ENCODE peak calls at places on chromosomes 7 and 10, in six cellular contexts. H, X, L, N, Q and G are unnamed samples. For H3K36me3, the result is how much of the 10 kb centered on the place peaks cover.

GRCh38 chr7:79403451-79403850 is 50.0 kb downstream of the MAGI2 start:
- DNase-seq in N (no peak), X (no peak), L (no peak), Q (no peak), H (no peak), G (no peak)

GRCh38 chr7:87570178-87570577 is 30.5 kb downstream of the ABCB1 start:
- DNase-seq in N (no peak), X (no peak), H (no peak), Q (no peak), L (no peak), G (no peak)

GRCh38 chr7:78178319-78178718 is 379.7 kb downstream of the PHTF2 start:
- DNase-seq in H (no peak), Q (no peak), N (no peak), L (no peak), X (no peak), G (no peak)

GRCh38 chr7:129560831-129561230 is 50.7 kb upstream of the NRF1 start:
- DNase-seq in Q (no peak), H (no peak), X (no peak), L (no peak), N (no peak), G (no peak)

GRCh38 chr7:94449151-94449725 is 54.5 kb downstream of the COL1A2 start:
- DNase-seq in L (no peak), H (peak), X (no peak), N (no peak), Q (no peak), G (no peak)

GRCh38 chr7:142407939-142408573 is 150.2 kb upstream of the PRSS58 start:
- DNase-seq in N (no peak), X (no peak), L (no peak), Q (no peak), H (no peak), G (no peak)

GRCh38 chr10:63007112-63007511 is 126.0 kb upstream of the NRBF2 start:
- DNase-seq in N (no peak), H (no peak), X (no peak), L (no peak), Q (no peak), G (no peak)

GRCh38 chr7:22087861-22088260 is 142.2 kb upstream of the CDCA7L start:
- DNase-seq in X (no peak), Q (no peak), N (no peak), H (no peak), L (no peak), G (no peak)

GRCh38 chr7:103605640-103606039 is 159.6 kb upstream of the SLC26A5 start:
- DNase-seq in Q (no peak), L (no peak), N (no peak), H (no peak), X (no peak), G (no peak)

GRCh38 chr7:127107601-127108007 is 145.1 kb downstream of the GRM8 start:
- DNase-seq in L (no peak), Q (peak), H (peak), N (no peak), X (peak), G (no peak)

GRCh38 chr10:129605266-129605985 is 138.4 kb downstream of the MGMT start:
- DNase-seq in N (no peak), Q (no peak), H (no peak), L (no peak), X (no peak), G (no peak)

GRCh38 chr7:29228289-29229011 is 33.9 kb downstream of the CHN2 start:
- DNase-seq in H (no peak), L (no peak), Q (no peak), X (peak), N (no peak), G (no peak)

GRCh38 chr7:44163591-44163990 is 22.5 kb upstream of the MYL7 start:
- DNase-seq in H (no peak), L (no peak), X (no peak), Q (no peak), N (no peak), G (peak)

GRCh38 chr7:76262683-76263402 is 39.6 kb upstream of the HSPB1 start:
- DNase-seq in X (peak), L (no peak), H (peak), Q (peak), N (peak), G (no peak)

GRCh38 chr10:101272229-101272868 is 43.1 kb upstream of the LBX1 start:
- DNase-seq in Q (peak), N (peak), X (peak), H (peak), L (peak), G (no peak)

GRCh38 chr10:111128331-111129167 is 51.7 kb downstream of the ADRA2A start:
- DNase-seq in L (no peak), X (no peak), H (no peak), N (no peak), Q (no peak), G (no peak)

GRCh38 chr7:66152538-66153191 is 38.0 kb downstream of the CRCP start:
- DNase-seq in L (no peak), H (peak), X (no peak), Q (no peak), N (peak), G (no peak)

GRCh38 chr10:7107287-7107686 is 303.5 kb downstream of the SFMBT2 start:
- DNase-seq in H (no peak), X (no peak), L (no peak), N (no peak), Q (no peak), G (no peak)

GRCh38 chr10:70267161-70267933 is 16.5 kb downstream of the NPFFR1 start:
- DNase-seq in X (peak), Q (peak), H (peak), N (no peak), L (no peak), G (no peak)

GRCh38 chr10:70266701-70267100 is 17.1 kb downstream of the NPFFR1 start:
- DNase-seq in Q (no peak), X (no peak), N (no peak), H (no peak), L (no peak), G (no peak)

GRCh38 chr10:70268376-70268775 is 15.4 kb downstream of the NPFFR1 start:
- DNase-seq in L (no peak), X (no peak), H (no peak), Q (no peak), N (no peak), G (no peak)

GRCh38 chr10:70266056-70266455 is 17.7 kb downstream of the NPFFR1 start:
- DNase-seq in H (no peak), N (no peak), Q (no peak), L (no peak), X (no peak), G (no peak)

GRCh38 chr10:70265032-70265689 is 18.6 kb downstream of the NPFFR1 start:
- DNase-seq in H (peak), X (no peak), L (no peak), N (peak), Q (no peak), G (no peak)
- TF ChIP-seq CTCF in H (peak), X (no peak), L (no peak), N (peak), Q (peak), G (no peak)

GRCh38 chr7:101911800-101912705 is 94.6 kb downstream of the CUX1 start:
- DNase-seq in H (no peak), N (no peak), Q (no peak), L (peak), X (peak), G (peak)

GRCh38 chr7:101912711-101913110 is 95.3 kb downstream of the CUX1 start:
- DNase-seq in L (peak), H (no peak), N (no peak), Q (no peak), X (no peak), G (no peak)

GRCh38 chr7:101915000-101915399 is 97.6 kb downstream of the CUX1 start:
- DNase-seq in N (no peak), L (peak), H (no peak), Q (no peak), X (no peak), G (no peak)

GRCh38 chr7:101913247-101913721 is 95.9 kb downstream of the CUX1 start:
- DNase-seq in H (no peak), Q (no peak), L (peak), X (no peak), N (no peak), G (no peak)

DNA sequence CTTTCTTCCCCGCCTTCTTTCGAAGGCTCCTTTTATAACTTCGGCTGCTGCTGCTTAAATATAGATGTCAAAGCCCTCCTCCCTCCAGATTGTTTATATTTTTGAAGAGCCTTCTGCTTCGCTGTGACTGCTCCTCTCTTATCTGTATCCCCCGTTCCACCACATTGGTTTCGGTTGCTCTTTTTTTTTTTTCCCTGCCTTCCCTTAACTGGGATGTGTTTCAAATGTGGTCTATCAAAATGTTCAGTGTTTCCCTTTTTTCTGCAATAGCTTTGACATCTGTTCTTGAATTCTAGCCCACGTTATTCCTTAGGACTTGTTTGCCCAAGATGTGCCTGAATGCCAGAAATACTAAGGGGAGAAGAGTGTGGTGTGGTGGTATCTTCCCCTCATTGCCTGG is 96.5 kb downstream of the CUX1 start:
- DNase-seq in N (no peak), L (no peak), Q (no peak), X (no peak), H (no peak), G (no peak)
- H3K36me3 ChIP-seq in N (under half), L (under half), Q (under half), X (under half), H (under half), G (under half)

DNA sequence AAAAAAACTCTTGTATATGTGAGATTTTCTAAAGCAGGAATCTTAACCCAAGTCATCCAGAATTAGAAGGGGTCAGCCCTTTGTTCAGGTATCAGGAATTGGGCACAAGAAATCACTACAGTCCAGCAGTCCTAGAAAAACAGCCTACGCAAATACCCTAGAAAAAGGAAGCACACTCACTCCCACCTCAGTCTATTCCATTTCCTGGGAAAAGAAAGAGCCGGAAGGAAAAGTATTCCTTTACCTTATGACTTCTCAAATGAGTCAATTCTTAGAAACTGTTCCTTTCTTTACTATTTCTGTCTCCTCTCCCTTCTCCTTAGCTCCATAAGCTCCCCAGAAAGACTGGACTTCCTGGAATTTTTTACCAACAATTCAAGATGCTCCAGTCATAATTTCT is 62.7 kb downstream of the DNAJC12 start:
- DNase-seq in X (no peak), N (no peak), Q (no peak), H (no peak), L (no peak), G (no peak)
- TF ChIP-seq POLR2AphosphoS5 in X (no peak), N (no peak), Q (no peak), H (no peak), L (no peak), G (no peak)

GRCh38 chr10:103696411-103697145 is 158.8 kb downstream of the SH3PXD2A start:
- DNase-seq in H (peak), X (peak), L (peak), N (peak), Q (peak), G (no peak)
- TF ChIP-seq CTCF in H (peak), X (peak), L (peak), N (peak), Q (no peak), G (no peak)

DNA sequence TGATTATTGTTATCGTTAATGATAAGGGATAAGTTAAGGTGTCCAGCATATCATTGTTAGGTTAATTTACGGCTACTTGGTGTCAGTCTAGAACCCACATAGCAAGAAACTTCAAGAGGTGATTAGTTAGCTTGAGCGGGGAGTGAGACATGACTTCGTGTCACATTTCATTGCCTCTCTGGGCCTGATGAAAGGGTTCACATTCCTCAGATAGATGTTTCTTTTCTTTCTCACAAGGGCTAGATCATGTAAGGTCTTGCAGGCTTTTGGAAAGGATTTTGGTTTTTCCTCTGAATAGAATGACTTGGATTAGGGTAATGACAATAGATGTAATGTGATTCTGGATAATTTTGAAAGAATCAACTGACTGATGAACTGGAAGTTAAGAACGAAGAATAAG is 26.7 kb downstream of the WAC start:
- DNase-seq in N (no peak), X (no peak), L (no peak), H (peak), Q (no peak), G (no peak)
- H3K36me3 ChIP-seq in N (under half), X (under half), L (under half), H (under half), Q (under half), G (under half)

GRCh38 chr10:10886861-10887539 is 130.7 kb upstream of the CELF2 start:
- DNase-seq in N (no peak), H (no peak), X (no peak), L (no peak), Q (no peak), G (no peak)
- TF ChIP-seq POLR2AphosphoS5 in N (no peak), H (no peak), X (no peak), L (no peak), Q (no peak), G (no peak)

DNA sequence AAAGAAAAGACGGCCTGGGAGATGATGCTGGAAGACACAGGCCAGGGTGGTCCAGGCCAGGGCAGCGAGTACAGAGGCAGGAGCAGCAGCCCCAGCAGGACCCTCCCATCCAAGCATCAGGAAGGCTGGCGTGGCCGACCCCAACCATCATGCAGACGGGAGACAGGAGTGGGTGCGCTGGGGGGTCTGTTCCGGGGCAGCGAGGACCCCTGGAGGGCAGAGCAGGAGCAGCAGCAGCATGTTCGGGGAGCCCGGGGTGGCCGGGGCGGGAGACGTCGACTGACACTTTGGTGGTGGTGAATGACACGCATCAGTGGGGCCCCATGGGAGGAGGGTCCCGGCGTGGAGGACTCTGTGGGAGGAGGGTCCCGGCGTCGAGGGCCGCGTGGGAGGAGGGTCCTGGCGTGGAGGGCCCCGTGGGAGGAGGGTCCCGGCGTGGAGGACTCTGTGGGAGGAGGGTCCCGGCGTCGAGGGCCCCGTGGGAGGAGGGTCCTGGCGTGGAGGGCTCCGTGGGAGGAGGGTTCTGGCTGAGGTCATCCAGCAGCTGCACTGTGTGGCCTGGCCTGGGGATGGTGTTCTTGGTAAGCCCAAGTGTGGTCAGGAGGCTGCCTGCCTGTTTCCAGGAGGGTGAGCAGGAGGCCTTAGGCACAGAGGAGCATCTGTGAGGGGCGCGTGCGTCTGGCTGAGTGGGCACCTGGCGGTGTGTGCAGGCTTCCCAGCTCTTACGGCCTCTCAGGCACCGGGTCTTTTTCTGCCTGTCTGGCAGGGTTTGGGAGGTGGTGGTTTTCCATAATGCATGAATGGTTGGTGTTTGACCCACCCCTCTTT is 38.9 kb downstream of the FAM20C start:
- DNase-seq in H (peak), L (no peak), Q (no peak), X (no peak), N (no peak), G (no peak)
- TF ChIP-seq CTCF in H (peak), L (no peak), Q (no peak), X (no peak), N (peak), G (no peak)

DNA sequence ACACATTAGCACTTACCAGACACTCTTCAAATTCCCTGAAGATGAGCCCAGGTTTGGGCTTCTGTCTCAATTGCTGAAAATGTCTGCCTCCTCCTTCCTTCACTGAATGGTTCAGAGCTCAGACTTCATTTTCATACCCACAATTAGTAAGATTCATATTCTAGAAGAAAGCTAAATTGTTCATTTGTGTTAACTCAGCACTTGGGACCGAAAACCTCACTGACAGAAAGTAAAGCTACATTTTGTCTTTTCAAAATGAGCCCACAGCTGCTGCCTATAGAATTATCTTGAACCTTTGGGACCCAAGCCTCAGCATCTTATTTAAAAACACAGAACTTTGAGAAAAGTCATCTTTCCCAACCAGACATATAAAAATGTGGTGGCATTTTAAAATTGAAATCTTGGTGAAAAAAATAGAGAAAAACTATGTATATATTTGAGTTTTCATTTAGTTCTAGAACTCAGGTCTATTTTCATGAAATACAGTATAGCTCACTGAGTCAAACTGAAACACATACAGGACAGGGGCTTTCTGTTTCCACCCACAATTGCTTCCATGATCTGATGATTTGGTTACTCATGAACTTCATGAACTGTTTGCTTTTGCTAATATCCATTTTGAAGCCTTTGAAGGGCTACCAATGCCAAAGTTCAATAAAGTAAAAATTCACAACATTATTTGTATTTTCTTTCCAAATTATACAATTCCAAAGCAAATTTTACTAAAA is 119.1 kb upstream of the PFKP start:
- DNase-seq in H (no peak), L (no peak), N (no peak), Q (no peak), X (no peak), G (no peak)
- H3K36me3 ChIP-seq in H (under half), L (under half), N (under half), Q (under half), X (under half), G (under half)

GRCh38 chr10:11741608-11742007 is 574 bp upstream of the ECHDC3 start:
- DNase-seq in L (peak), X (no peak), H (no peak), N (no peak), Q (no peak), G (no peak)

GRCh38 chr10:11742779-11743298 is 657 bp downstream of the ECHDC3 start:
- DNase-seq in Q (no peak), N (no peak), L (no peak), X (no peak), H (peak), G (no peak)

GRCh38 chr10:11740907-11741306 is 1.3 kb upstream of the ECHDC3 start:
- DNase-seq in N (no peak), Q (no peak), L (no peak), H (no peak), X (no peak), G (no peak)

GRCh38 chr10:11743461-11744338 is 1.5 kb downstream of the ECHDC3 start:
- DNase-seq in X (no peak), Q (no peak), H (no peak), L (peak), N (no peak), G (no peak)

GRCh38 chr10:11742009-11742778 is at the start of gene ECHDC3:
- DNase-seq in X (peak), L (peak), H (peak), N (no peak), Q (no peak), G (peak)
- TF ChIP-seq POLR2AphosphoS5 in X (no peak), L (peak), H (peak), N (no peak), Q (no peak), G (no peak)